ENCODE peak calls at places on chromosome 13, in four cellular contexts. S is Peyer's patch, N is tibial nerve, O is SK-N-SH. C is an unnamed sample.

GRCh38 chr13:30870049-30870884 is 35.8 kb upstream of the MEDAG start:
- DNase-seq in O (no peak), S (no peak), N (peak), C (no peak)

GRCh38 chr13:110471156-110471832 is 90.2 kb downstream of the RAB20 start:
- DNase-seq in O (peak), S (peak), N (peak), C (peak)

GRCh38 chr13:44770951-44771350 is 194.8 kb upstream of the TSC22D1 start:
- DNase-seq in N (no peak), O (no peak), S (no peak), C (no peak)

GRCh38 chr13:105920375-105920774 is 615.1 kb downstream of the EFNB2 start:
- DNase-seq in N (no peak), O (no peak), S (no peak), C (no peak)

GRCh38 chr13:79407349-79407979 is 1.4 kb upstream of the RBM26 start:
- DNase-seq in N (no peak), O (no peak), S (no peak), C (no peak)

GRCh38 chr13:20769091-20769490 is 4.7 kb downstream of the EEF1AKMT1 start:
- DNase-seq in S (no peak), N (no peak), O (no peak), C (no peak)

GRCh38 chr13:100040196-100040595 is 48.7 kb upstream of the PCCA start:
- DNase-seq in O (no peak), S (no peak), N (no peak), C (no peak)

GRCh38 chr13:111873676-111874178 is 193.2 kb upstream of the SOX1 start:
- DNase-seq in S (peak), O (no peak), N (no peak), C (no peak)

GRCh38 chr13:83168575-83168974 is 713.7 kb downstream of the SLITRK1 start:
- DNase-seq in N (no peak), S (no peak), O (no peak), C (no peak)

GRCh38 chr13:48828962-48829405 is 146.7 kb upstream of the FNDC3A start:
- DNase-seq in O (peak), S (no peak), N (no peak), C (no peak)

GRCh38 chr13:50866817-50867640 is 23.5 kb upstream of the DLEU7 start:
- DNase-seq in N (no peak), O (no peak), S (no peak), C (no peak)

GRCh38 chr13:113166266-113166665 is 7.8 kb downstream of the PROZ start:
- DNase-seq in S (no peak), O (no peak), N (no peak), C (no peak)

GRCh38 chr13:44449999-44450821 is 76.6 kb downstream of the SERP2 start:
- DNase-seq in O (no peak), N (no peak), S (no peak), C (no peak)

GRCh38 chr13:98784666-98785065 is 32.2 kb upstream of the SLC15A1 start:
- DNase-seq in O (no peak), S (no peak), N (no peak), C (no peak)

GRCh38 chr13:26062853-26063444 is 11.1 kb upstream of the SHISA2 start:
- DNase-seq in O (peak), N (peak), S (no peak), C (no peak)
- TF ChIP-seq CTCF in O (peak), N (peak), S (no peak), C (no peak)

GRCh38 chr13:24184855-24185254 is 24.3 kb downstream of the SPATA13 start:
- DNase-seq in S (no peak), N (no peak), O (no peak), C (no peak)
- TF ChIP-seq CTCF in S (no peak), N (no peak), O (no peak), C (no peak)

GRCh38 chr13:97347255-97347653 is 86.7 kb upstream of the RAP2A start:
- DNase-seq in O (no peak), N (no peak), S (no peak), C (no peak)
- TF ChIP-seq CTCF in O (no peak), N (no peak), S (no peak), C (no peak)

GRCh38 chr13:96003304-96003703 is 49.9 kb downstream of the UGGT2 start:
- DNase-seq in S (no peak), O (no peak), N (no peak), C (no peak)
- TF ChIP-seq CTCF in S (no peak), O (peak), N (no peak), C (no peak)

DNA sequence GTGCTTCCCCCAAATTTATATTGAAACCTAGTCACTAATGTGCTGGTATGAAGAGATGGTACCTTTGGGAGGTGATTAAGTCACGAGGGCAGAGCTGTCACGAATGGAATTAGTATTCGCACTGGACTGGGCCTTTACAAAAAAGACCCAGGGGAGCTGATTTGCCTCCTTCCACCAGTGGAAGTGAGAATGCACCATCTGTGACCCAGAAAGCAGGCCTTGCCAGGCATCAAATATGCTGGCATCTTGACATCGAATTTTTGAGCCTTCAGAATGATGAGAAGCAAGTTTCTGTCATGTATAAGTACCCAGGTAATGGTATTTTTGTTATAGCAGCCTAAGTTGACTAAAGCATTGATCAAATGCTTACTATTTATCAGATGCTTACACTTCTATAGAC is 373.6 kb downstream of the FGF14 start:
- DNase-seq in O (no peak), S (no peak), N (no peak), C (no peak)
- TF ChIP-seq CTCF in O (no peak), S (no peak), N (no peak), C (no peak)